ENCODE peak calls at places on chromosomes 4 and X, in eight cellular contexts. R is endothelial cell of umbilical vein, S is NCI-H2081, I is NCI-H460, F is naive B cell, D is RPMI8226, O is hippocampal formation, K is HFF-Myc. C is an unnamed sample.
A peak's percentile ranks its signal among the peaks of the same experiment; 100 is the strongest.

GRCh38 chr4:163744861-163745260 is 250.4 kb downstream of the TMA16 start:
- DNase-seq in S (no peak), K (no peak), O (no peak), I (no peak), R (no peak), F (peak; percentile 1), D (peak; percentile 10), C (no peak)

GRCh38 chr4:5632571-5632970 is 75.8 kb downstream of the EVC2 start:
- DNase-seq in D (no peak), R (no peak), O (no peak), K (no peak), I (no peak), F (no peak), S (no peak), C (no peak)

GRCh38 chr4:107855723-107856122 is 31.0 kb downstream of the SGMS2 start:
- DNase-seq in I (no peak), K (no peak), O (no peak), F (no peak), S (no peak), R (no peak), D (no peak), C (no peak)

GRCh38 chr4:186700746-186701145 is 22.9 kb downstream of the FAT1 start:
- DNase-seq in I (no peak), K (no peak), F (no peak), R (no peak), D (no peak), O (no peak), S (no peak), C (no peak)

GRCh38 chr4:11228575-11228974 is 200.1 kb downstream of the HS3ST1 start:
- DNase-seq in D (no peak), O (no peak), R (no peak), I (no peak), F (no peak), S (peak; percentile 62), K (no peak), C (no peak)

GRCh38 chrX:48971325-48972213 is at the start of gene KCND1:
- DNase-seq in F (no peak), I (no peak), D (no peak), R (peak; percentile 44), S (no peak), K (no peak), O (no peak), C (no peak)

GRCh38 chrX:3592184-3592583 is 121.3 kb downstream of the PRKX start:
- DNase-seq in S (no peak), R (no peak), O (no peak), I (no peak), K (no peak), D (no peak), F (no peak), C (no peak)

GRCh38 chr4:16415751-16416150 is 189.5 kb upstream of the TAPT1 start:
- DNase-seq in I (no peak), D (no peak), R (no peak), K (no peak), O (no peak), F (no peak), S (no peak), C (no peak)

GRCh38 chr4:76547167-76547760 is 112.2 kb downstream of the SHROOM3 start:
- DNase-seq in K (peak; percentile 63), F (no peak), R (no peak), S (no peak), O (no peak), D (no peak), I (no peak), C (no peak)

GRCh38 chr4:131426023-131426758 is 1722.9 kb upstream of the PCDH10 start:
- DNase-seq in D (peak; percentile 11), S (no peak), O (no peak), F (no peak), R (no peak), K (no peak), I (no peak), C (no peak)

GRCh38 chr4:20506827-20507226 is 193.4 kb upstream of the PACRGL start:
- DNase-seq in I (peak; percentile 29), K (no peak), S (no peak), D (no peak), R (peak; percentile 83), F (no peak), O (no peak), C (no peak)

GRCh38 chr4:4913628-4914027 is 54.2 kb downstream of the MSX1 start:
- DNase-seq in F (no peak), S (no peak), D (no peak), O (no peak), I (no peak), R (no peak), K (no peak), C (no peak)

GRCh38 chrX:67604979-67605703 is 61.3 kb downstream of the AR start:
- DNase-seq in F (no peak), K (peak; percentile 84), D (no peak), O (no peak), R (peak; percentile 73), S (no peak), I (no peak), C (no peak)

GRCh38 chr4:55069248-55069647 is 56.1 kb downstream of the KDR start:
- DNase-seq in O (no peak), K (no peak), I (no peak), D (no peak), F (no peak), R (peak; percentile 95), S (no peak), C (no peak)

GRCh38 chr4:89254847-89255246 is 52.8 kb downstream of the GPRIN3 start:
- DNase-seq in D (peak; percentile 54), O (no peak), K (peak; percentile 1), R (peak; percentile 29), S (peak; percentile 12), F (peak; percentile 7), I (peak; percentile 47), C (peak; percentile 59)

GRCh38 chr4:140291259-140291658 is 82.2 kb upstream of the SCOC start:
- DNase-seq in I (no peak), F (no peak), S (no peak), R (no peak), K (no peak), D (no peak), O (no peak), C (no peak)

GRCh38 chrX:15956684-15957083 is 102.1 kb upstream of the AP1S2 start:
- DNase-seq in D (no peak), K (no peak), R (no peak), F (no peak), S (peak; percentile 32), O (no peak), I (no peak), C (no peak)

GRCh38 chrX:152865232-152865920 is 32.5 kb upstream of the ZNF185 start:
- DNase-seq in K (no peak), S (no peak), O (no peak), F (no peak), D (no peak), I (no peak), R (no peak), C (no peak)

GRCh38 chr4:80608285-80608980 is 272.9 kb downstream of the CFAP299 start:
- DNase-seq in R (no peak), O (no peak), S (no peak), F (no peak), I (no peak), K (peak; percentile 11), D (no peak), C (no peak)

GRCh38 chr4:97016186-97016945 is 1126.9 kb downstream of the STPG2 start:
- DNase-seq in R (no peak), K (no peak), I (no peak), S (peak; percentile 18), D (no peak), O (no peak), F (no peak), C (no peak)

GRCh38 chr4:60805500-60806313 is 394.4 kb upstream of the ADGRL3 start:
- DNase-seq in S (peak; percentile 57), D (peak; percentile 25), F (no peak), I (peak; percentile 13), O (no peak), K (peak; percentile 2), R (no peak), C (peak; percentile 63)

GRCh38 chr4:89056292-89056952 is 563 bp downstream of the FAM13A start:
- DNase-seq in F (no peak), I (no peak), R (no peak), D (no peak), K (no peak), S (no peak), O (no peak), C (no peak)

GRCh38 chr4:168867128-168867527 is 142.9 kb downstream of the CBR4 start:
- DNase-seq in D (no peak), O (no peak), I (no peak), F (no peak), R (no peak), S (no peak), K (no peak), C (no peak)

GRCh38 chr4:118354913-118355312 is 2.1 kb upstream of the PRSS12 start:
- DNase-seq in R (no peak), K (no peak), S (no peak), D (no peak), I (no peak), O (no peak), F (no peak), C (no peak)

GRCh38 chr4:973431-974397 is at the start of gene DGKQ:
- DNase-seq in O (peak; percentile 87), D (no peak), S (peak; percentile 37), F (peak; percentile 80), R (peak; percentile 82), I (peak; percentile 76), K (no peak), C (peak; percentile 92)

GRCh38 chr4:124711469-124712416 is 789 bp downstream of the ANKRD50 start:
- DNase-seq in K (no peak), S (peak; percentile 60), R (peak; percentile 77), F (peak; percentile 7), D (peak; percentile 33), I (peak; percentile 36), O (peak; percentile 73), C (no peak)

GRCh38 chr4:1291091-1291490 is 1.4 kb downstream of the MAEA start:
- DNase-seq in S (no peak), D (no peak), R (no peak), K (no peak), F (no peak), I (no peak), O (no peak), C (no peak)

GRCh38 chrX:54921427-54922021 is 900 bp downstream of the TRO start:
- DNase-seq in R (peak; percentile 59), F (peak; percentile 33), D (peak; percentile 7), S (peak; percentile 70), K (peak; percentile 10), I (peak; percentile 28), O (peak; percentile 46), C (no peak)

GRCh38 chr4:22508376-22508775 is 7.5 kb downstream of the ADGRA3 start:
- DNase-seq in K (no peak), R (no peak), D (no peak), O (no peak), S (no peak), F (no peak), I (no peak), C (no peak)

GRCh38 chrX:24203072-24203808 is 53.7 kb downstream of the ZFX start:
- DNase-seq in D (no peak), R (no peak), O (no peak), K (no peak), F (no peak), I (no peak), S (no peak), C (no peak)

GRCh38 chrX:46330513-46330912 is 214.7 kb downstream of the ZNF674 start:
- DNase-seq in I (no peak), F (no peak), R (no peak), S (no peak), D (no peak), O (no peak), K (no peak), C (no peak)

C was measured in Karpas-422.